ENCODE peak calls at places on chromosome 18, in seven cellular contexts. U is stimulated activated CD4-positive, alpha-beta T cell treated with anti-CD3 and anti-CD28 coated beads, Interleukin-12 subunit alpha, Interleukin-12 subunit beta, amount 100 ng/mL, for 48 hours; M is choroid plexus epithelial cell; H is posterior vena cava; Y is OCI-LY7; P is sciatic nerve; V is NAMALWA. G is an unnamed sample.

GRCh38 chr18:67875936-67876335 is 359.4 kb upstream of the DSEL start:
- DNase-seq in U (no peak), M (no peak), H (no peak), Y (no peak), P (no peak), V (no peak), G (no peak)

GRCh38 chr18:23330423-23330822 is 122.7 kb upstream of the RIOK3 start:
- DNase-seq in U (no peak), M (no peak), H (no peak), Y (peak), P (no peak), V (peak), G (no peak)

GRCh38 chr18:79393181-79393598 is 2.5 kb upstream of the NFATC1 start:
- DNase-seq in U (no peak), M (no peak), H (peak), Y (peak), P (peak), V (peak), G (peak)

GRCh38 chr18:29002747-29003146 is 825.8 kb upstream of the CDH2 start:
- DNase-seq in U (no peak), M (no peak), H (no peak), Y (no peak), P (no peak), V (no peak), G (no peak)

GRCh38 chr18:46574000-46574739 is 82.8 kb downstream of the LOXHD1 start:
- DNase-seq in U (no peak), M (no peak), H (no peak), Y (no peak), P (no peak), V (no peak), G (no peak)

GRCh38 chr18:70490008-70490933 is 201.4 kb downstream of the SOCS6 start:
- DNase-seq in U (no peak), M (peak), H (no peak), Y (peak), P (no peak), V (peak), G (peak)

GRCh38 chr18:3592864-3593263 is 142.9 kb downstream of the TGIF1 start:
- DNase-seq in U (no peak), M (no peak), H (peak), Y (no peak), P (no peak), V (no peak), G (no peak)

GRCh38 chr18:9522952-9523351 is 47.6 kb downstream of the RALBP1 start:
- DNase-seq in U (no peak), M (no peak), H (no peak), Y (no peak), P (no peak), V (no peak), G (no peak)

GRCh38 chr18:45802814-45803492 is 22.5 kb upstream of the SIGLEC15 start:
- DNase-seq in U (peak), M (peak), H (no peak), Y (no peak), P (no peak), V (no peak), G (peak)

GRCh38 chr18:72325307-72325706 is 218.8 kb downstream of the CBLN2 start:
- DNase-seq in U (no peak), M (no peak), H (no peak), Y (no peak), P (no peak), V (no peak), G (no peak)